ENCODE peak calls at places on chromosomes 1 and 21, in five cellular contexts. U is cardiac fibroblast, F is AG20443, C is AG08396, T is CD14-positive monocyte. P is an unnamed sample.

GRCh38 chr1:107389410-107390075 is 248.7 kb downstream of the NTNG1 start:
- DNase-seq in U (no peak), F (peak), C (no peak), T (no peak), P (no peak)

GRCh38 chr1:203309115-203309429 is 3.8 kb downstream of the BTG2 start:
- DNase-seq in U (no peak), F (no peak), C (no peak), T (no peak), P (no peak)

GRCh38 chr1:226763741-226764264 is 24.7 kb upstream of the ITPKB start:
- DNase-seq in U (peak), F (peak), C (peak), T (no peak), P (peak)

GRCh38 chr1:39127513-39127912 is 77.0 kb upstream of the MACF1 start:
- DNase-seq in U (peak), F (no peak), C (no peak), T (no peak), P (no peak)

GRCh38 chr1:30816211-30817082 is 58.9 kb upstream of the LAPTM5 start:
- DNase-seq in U (peak), F (peak), C (peak), T (no peak), P (peak)

GRCh38 chr1:154519661-154520060 is 17.4 kb upstream of the SHE start:
- DNase-seq in U (no peak), F (no peak), C (no peak), T (no peak), P (no peak)

GRCh38 chr1:182927693-182928433 is 25.1 kb downstream of the SHCBP1L start:
- DNase-seq in U (no peak), F (no peak), C (no peak), T (no peak), P (no peak)

GRCh38 chr1:94126651-94127050 is 5.7 kb upstream of the ABCA4 start:
- DNase-seq in U (peak), F (no peak), C (no peak), T (no peak), P (peak)

GRCh38 chr1:92662048-92662447 is 122.9 kb downstream of the EVI5 start:
- DNase-seq in U (no peak), F (no peak), C (no peak), T (no peak), P (no peak)

GRCh38 chr1:32782086-32782485 is 35.1 kb downstream of the YARS1 start:
- DNase-seq in U (peak), F (peak), C (no peak), T (no peak), P (peak)

GRCh38 chr1:152926091-152926490 is 17.7 kb downstream of the IVL start:
- DNase-seq in U (peak), F (peak), C (peak), T (no peak), P (no peak)

GRCh38 chr1:1085171-1085841 is 11.2 kb upstream of the RNF223 start:
- DNase-seq in U (no peak), F (no peak), C (no peak), T (no peak), P (peak)

GRCh38 chr1:209627349-209628196 is 24.7 kb downstream of the LAMB3 start:
- DNase-seq in U (peak), F (peak), C (peak), T (peak), P (peak)

GRCh38 chr1:227242811-227243682 is 75.2 kb downstream of the CDC42BPA start:
- DNase-seq in U (peak), F (no peak), C (no peak), T (no peak), P (no peak)

GRCh38 chr1:182731852-182732575 is 47.6 kb upstream of the RGS8 start:
- DNase-seq in U (no peak), F (no peak), C (no peak), T (no peak), P (no peak)

GRCh38 chr21:38220270-38220737 is 36.5 kb upstream of the KCNJ15 start:
- DNase-seq in U (no peak), F (no peak), C (no peak), T (no peak), P (peak)

GRCh38 chr1:19262047-19262446 is 10.4 kb downstream of the MRTO4 start:
- DNase-seq in U (no peak), F (no peak), C (no peak), T (no peak), P (no peak)

GRCh38 chr1:158016651-158017335 is 23.3 kb downstream of the KIRREL1 start:
- DNase-seq in U (peak), F (no peak), C (no peak), T (no peak), P (no peak)

GRCh38 chr1:85678193-85678592 is 30.0 kb downstream of the ZNHIT6 start:
- DNase-seq in U (no peak), F (no peak), C (no peak), T (no peak), P (no peak)

GRCh38 chr1:40650075-40650474 is 15.4 kb downstream of the RIMS3 start:
- DNase-seq in U (peak), F (no peak), C (no peak), T (no peak), P (peak)

GRCh38 chr1:29195875-29196274 is 14.2 kb upstream of the SRSF4 start:
- DNase-seq in U (no peak), F (no peak), C (no peak), T (no peak), P (no peak)

GRCh38 chr1:112431038-112431437 is 35.0 kb downstream of the CTTNBP2NL start:
- DNase-seq in U (no peak), F (no peak), C (no peak), T (no peak), P (no peak)

GRCh38 chr1:14696766-14697165 is 98.3 kb downstream of the KAZN start:
- DNase-seq in U (no peak), F (no peak), C (no peak), T (no peak), P (no peak)

GRCh38 chr1:235093685-235094592 is 34.7 kb downstream of the TOMM20 start:
- DNase-seq in U (peak), F (peak), C (peak), T (no peak), P (peak)

GRCh38 chr1:56830052-56830451 is 10.8 kb upstream of the FYB2 start:
- DNase-seq in U (no peak), F (no peak), C (no peak), T (no peak), P (no peak)

GRCh38 chr21:37914211-37914900 is 1.9 kb downstream of the KCNJ6 start:
- DNase-seq in U (peak), F (peak), C (peak), T (no peak), P (peak)

GRCh38 chr1:64186138-64186897 is 17.1 kb upstream of the UBE2U start:
- DNase-seq in U (no peak), F (no peak), C (no peak), T (no peak), P (no peak)

GRCh38 chr1:225343618-225344017 is 84.2 kb downstream of the LBR start:
- DNase-seq in U (peak), F (no peak), C (no peak), T (no peak), P (peak)

GRCh38 chr1:201358596-201358995 is 18.9 kb downstream of the TNNT2 start:
- DNase-seq in U (peak), F (peak), C (no peak), T (no peak), P (peak)

GRCh38 chr21:36976882-36977651 is 10.6 kb upstream of the HLCS start:
- DNase-seq in U (peak), F (peak), C (peak), T (no peak), P (peak)

GRCh38 chr1:97827887-97828286 is 92.9 kb downstream of the DPYD start:
- DNase-seq in U (no peak), F (no peak), C (no peak), T (no peak), P (no peak)

GRCh38 chr1:234724517-234725176 is 114.7 kb upstream of the IRF2BP2 start:
- DNase-seq in U (no peak), F (no peak), C (no peak), T (no peak), P (peak)

GRCh38 chr21:16454371-16454770 is 724.6 kb downstream of the USP25 start:
- DNase-seq in U (peak), F (peak), C (no peak), T (no peak), P (no peak)

GRCh38 chr1:191206808-191207207 is 729.1 kb upstream of the BRINP3 start:
- DNase-seq in U (no peak), F (no peak), C (no peak), T (no peak), P (no peak)

GRCh38 chr1:234454910-234455309 is 24.1 kb downstream of the TARBP1 start:
- DNase-seq in U (no peak), F (no peak), C (no peak), T (no peak), P (no peak)

GRCh38 chr1:27589841-27590426 is 14.0 kb downstream of the AHDC1 start:
- DNase-seq in U (no peak), F (no peak), C (no peak), T (no peak), P (peak)

GRCh38 chr1:208559597-208559996 is 315.4 kb upstream of the PLXNA2 start:
- DNase-seq in U (no peak), F (no peak), C (no peak), T (no peak), P (no peak)

GRCh38 chr1:187691439-187691838 is 862.7 kb downstream of the PLA2G4A start:
- DNase-seq in U (peak), F (no peak), C (peak), T (no peak), P (peak)